ENCODE peak calls at places on chromosomes 16 and 17, in ten cellular contexts. S is adrenal gland; N is effector CD4-positive, alpha-beta T cell; K is suprapubic skin; B is GM23338; P is cardiac muscle cell; H is GM12865; L is anterior cingulate cortex; F is iris pigment epithelial cell; Y is MCF 10A. O is an unnamed sample.

GRCh38 chr16:1993731-1994131 is 4.0 kb downstream of the SYNGR3 start:
- DNase-seq in H (no peak), K (no peak), P (peak), B (no peak), Y (peak), L (no peak), N (no peak), S (no peak), F (peak), O (peak)

GRCh38 chr17:44257815-44258750 is 9.9 kb downstream of the SLC4A1 start:
- DNase-seq in F (no peak), H (no peak), N (no peak), Y (no peak), L (no peak), K (no peak), P (no peak), B (no peak), S (no peak), O (no peak)

GRCh38 chr17:74852237-74853047 is 7.2 kb downstream of the GRIN2C start:
- DNase-seq in K (no peak), L (no peak), S (no peak), Y (no peak), H (peak), N (peak), F (peak), P (peak), B (peak), O (no peak)

GRCh38 chr17:71460943-71461342 is 659.9 kb upstream of the SOX9 start:
- DNase-seq in B (peak), K (no peak), F (peak), H (peak), N (no peak), P (peak), L (no peak), S (no peak), Y (peak), O (peak)

GRCh38 chr16:72425571-72426341 is 253.8 kb upstream of the PMFBP1 start:
- DNase-seq in B (no peak), F (no peak), K (no peak), H (no peak), Y (no peak), N (no peak), L (peak), S (no peak), P (no peak), O (no peak)

GRCh38 chr17:37802712-37803416 is 58.0 kb upstream of the HNF1B start:
- DNase-seq in F (peak), B (no peak), N (no peak), S (peak), H (no peak), Y (peak), P (peak), L (no peak), K (no peak), O (no peak)

GRCh38 chr16:26563018-26563417 is 503.7 kb upstream of the C16orf82 start:
- DNase-seq in H (no peak), N (no peak), B (no peak), F (no peak), S (no peak), L (no peak), Y (no peak), K (no peak), P (no peak), O (no peak)

GRCh38 chr17:57707892-57708291 is 37.2 kb downstream of the CCDC182 start:
- DNase-seq in N (no peak), F (no peak), S (no peak), H (no peak), Y (no peak), B (peak), P (peak), L (peak), K (no peak), O (no peak)

GRCh38 chr17:39962642-39963220 is at the start of gene GSDMA:
- DNase-seq in S (no peak), F (no peak), N (no peak), L (no peak), Y (no peak), K (no peak), B (no peak), P (no peak), H (no peak), O (no peak)

GRCh38 chr17:37494401-37494831 is 4.7 kb downstream of the DUSP14 start:
- DNase-seq in K (no peak), N (no peak), B (no peak), H (no peak), S (no peak), L (no peak), F (peak), P (peak), Y (no peak), O (no peak)

GRCh38 chr16:74034862-74035261 is 261.8 kb upstream of the PSMD7 start:
- DNase-seq in Y (peak), S (no peak), B (peak), K (no peak), L (no peak), H (peak), P (peak), N (no peak), F (peak), O (peak)

GRCh38 chr17:1073241-1073962 is 76.5 kb downstream of the TIMM22 start:
- DNase-seq in B (no peak), P (no peak), F (no peak), S (no peak), Y (no peak), N (no peak), L (no peak), K (no peak), H (no peak), O (no peak)

GRCh38 chr17:53924530-53925455 is 102.1 kb downstream of the KIF2B start:
- DNase-seq in Y (no peak), S (peak), H (no peak), F (peak), B (peak), L (no peak), K (no peak), N (no peak), P (no peak), O (no peak)

GRCh38 chr16:30051518-30051917 is 14.0 kb upstream of the ALDOA start:
- DNase-seq in F (peak), H (no peak), S (no peak), L (peak), K (no peak), B (no peak), P (peak), Y (no peak), N (no peak), O (peak)

GRCh38 chr17:48444531-48445247 is 14.7 kb upstream of the SKAP1 start:
- DNase-seq in B (peak), Y (no peak), P (no peak), F (no peak), S (no peak), H (peak), N (peak), K (peak), L (no peak), O (no peak)

GRCh38 chr16:16127469-16128116 is 95.7 kb downstream of the ABCC6 start:
- DNase-seq in S (peak), P (peak), Y (peak), H (peak), F (peak), B (peak), N (peak), K (peak), L (peak), O (peak)

GRCh38 chr16:1042776-1043349 is 29.7 kb upstream of the SSTR5 start:
- DNase-seq in S (no peak), N (no peak), F (no peak), B (no peak), L (no peak), H (no peak), K (no peak), Y (no peak), P (no peak), O (peak)

GRCh38 chr16:2385441-2385840 is 43.8 kb upstream of the CCNF start:
- DNase-seq in P (no peak), K (no peak), Y (no peak), F (no peak), B (peak), H (no peak), L (no peak), S (no peak), N (no peak), O (peak)

GRCh38 chr17:48542956-48543853 is 1.7 kb downstream of the HOXB2 start:
- DNase-seq in H (peak), B (peak), P (peak), F (peak), N (peak), S (peak), K (no peak), Y (peak), L (no peak), O (peak)

GRCh38 chr17:76104140-76104895 is 731 bp upstream of the EXOC7 start:
- DNase-seq in H (no peak), F (no peak), L (no peak), B (peak), S (no peak), K (no peak), P (no peak), Y (no peak), N (no peak), O (no peak)

GRCh38 chr16:66923247-66923851 is 2.0 kb downstream of the RRAD start:
- DNase-seq in K (no peak), P (peak), B (no peak), Y (peak), H (no peak), S (peak), N (no peak), F (no peak), L (no peak), O (no peak)

GRCh38 chr17:79791354-79792123 is 5.3 kb downstream of the CBX8 start:
- DNase-seq in L (no peak), Y (no peak), P (no peak), S (peak), B (peak), H (no peak), K (no peak), N (no peak), F (no peak), O (no peak)

GRCh38 chr17:55642741-55643140 is 79.9 kb downstream of the TMEM100 start:
- DNase-seq in K (no peak), B (no peak), L (no peak), Y (no peak), N (no peak), H (no peak), F (no peak), P (no peak), S (no peak), O (no peak)

GRCh38 chr17:5557485-5557884 is 26.8 kb downstream of the NLRP1 start:
- DNase-seq in K (no peak), L (no peak), B (no peak), N (no peak), P (peak), S (no peak), H (no peak), Y (no peak), F (peak), O (peak)

GRCh38 chr17:80362428-80363119 is 52.4 kb upstream of the ENDOV start:
- DNase-seq in P (peak), B (no peak), Y (no peak), S (peak), H (no peak), L (no peak), N (no peak), K (no peak), F (peak), O (no peak)

GRCh38 chr17:14038206-14038605 is 31.1 kb upstream of the COX10 start:
- DNase-seq in K (no peak), H (no peak), B (no peak), S (no peak), P (peak), L (no peak), Y (no peak), F (peak), N (no peak), O (no peak)

O was measured in PC-3.